ENCODE peak calls at places on chromosomes 16 and 17, in ten cellular contexts. A is testis, Q is breast epithelium, K is suprapubic skin, J is uterus, G is tibial nerve, F is sigmoid colon, I is IMR-90, U is heart left ventricle, T is ovary. C is an unnamed sample.

GRCh38 chr17:60080545-60080944 is 1.8 kb upstream of the HEATR6 start:
- DNase-seq in A (no peak), Q (no peak), K (no peak), J (no peak), G (no peak), F (no peak), I (no peak), U (no peak), T (no peak), C (no peak)

GRCh38 chr17:40179923-40180659 is 2.8 kb downstream of the RAPGEFL1 start:
- DNase-seq in A (no peak), Q (no peak), K (no peak), J (no peak), G (no peak), F (no peak), I (peak), U (no peak), T (no peak), C (no peak)

GRCh38 chr17:41792835-41793748 is 6.6 kb upstream of the JUP start:
- DNase-seq in A (peak), Q (peak), K (no peak), J (peak), G (no peak), F (no peak), I (peak), U (peak), T (peak), C (peak)

GRCh38 chr17:17680477-17681186 is 626 bp upstream of the RAI1 start:
- DNase-seq in A (no peak), Q (no peak), K (no peak), J (no peak), G (no peak), F (no peak), I (no peak), U (no peak), T (no peak), C (no peak)

GRCh38 chr17:43175213-43176118 is 4.5 kb downstream of the NBR1 start:
- DNase-seq in A (no peak), Q (no peak), K (no peak), J (no peak), G (no peak), F (no peak), I (peak), U (no peak), T (no peak), C (no peak)

GRCh38 chr16:15811778-15812750 is 44.8 kb downstream of the MYH11 start:
- DNase-seq in A (peak), Q (no peak), K (no peak), J (no peak), G (no peak), F (peak), I (peak), U (peak), T (no peak), C (no peak)

GRCh38 chr17:34675605-34676004 is 96.2 kb downstream of the TMEM132E start:
- DNase-seq in A (no peak), Q (no peak), K (no peak), J (no peak), G (no peak), F (no peak), I (no peak), U (no peak), T (no peak), C (no peak)

GRCh38 chr16:69513180-69513966 is 52.4 kb upstream of the NFAT5 start:
- DNase-seq in A (no peak), Q (no peak), K (no peak), J (no peak), G (no peak), F (no peak), I (peak), U (no peak), T (no peak), C (no peak)

GRCh38 chr17:77482375-77483127 is 341.8 kb downstream of the SEC14L1 start:
- DNase-seq in A (no peak), Q (no peak), K (no peak), J (no peak), G (no peak), F (no peak), I (no peak), U (no peak), T (no peak), C (no peak)

GRCh38 chr16:2533912-2534311 is 2.7 kb upstream of the CEMP1 start:
- DNase-seq in A (no peak), Q (no peak), K (no peak), J (no peak), G (no peak), F (no peak), I (no peak), U (no peak), T (peak), C (no peak)

GRCh38 chr17:66313995-66314659 is 11.7 kb downstream of the PRKCA start:
- DNase-seq in A (no peak), Q (no peak), K (no peak), J (no peak), G (no peak), F (no peak), I (no peak), U (no peak), T (no peak), C (no peak)

GRCh38 chr17:79164408-79164807 is 89.8 kb downstream of the ENGASE start:
- DNase-seq in A (no peak), Q (no peak), K (no peak), J (no peak), G (no peak), F (no peak), I (no peak), U (no peak), T (no peak), C (no peak)

GRCh38 chr17:1625507-1626080 is 3.0 kb downstream of the SLC43A2 start:
- DNase-seq in A (no peak), Q (no peak), K (no peak), J (no peak), G (no peak), F (no peak), I (no peak), U (no peak), T (no peak), C (no peak)

GRCh38 chr17:49361902-49362722 is at the start of gene ZNF652:
- DNase-seq in A (peak), Q (peak), K (peak), J (peak), G (peak), F (peak), I (peak), U (peak), T (peak), C (peak)

GRCh38 chr17:8375738-8376259 is 705 bp downstream of the KRABD2 start:
- DNase-seq in A (no peak), Q (no peak), K (no peak), J (no peak), G (no peak), F (no peak), I (peak), U (no peak), T (no peak), C (peak)

GRCh38 chr16:669666-670065 is 1.7 kb downstream of the RHOT2 start:
- DNase-seq in A (no peak), Q (no peak), K (no peak), J (no peak), G (no peak), F (no peak), I (no peak), U (no peak), T (no peak), C (no peak)

GRCh38 chr17:42555122-42555622 is 2.4 kb downstream of the HSD17B1 start:
- DNase-seq in A (no peak), Q (no peak), K (no peak), J (no peak), G (no peak), F (no peak), I (no peak), U (no peak), T (no peak), C (no peak)

GRCh38 chr16:47504599-47504998 is 43.5 kb downstream of the PHKB start:
- DNase-seq in A (no peak), Q (no peak), K (no peak), J (no peak), G (no peak), F (no peak), I (peak), U (no peak), T (no peak), C (no peak)
- TF ChIP-seq POLR2A in A (no peak), Q (no peak), K (no peak), J (no peak), G (no peak), F (no peak), I (no peak), U (no peak), T (no peak), C (no peak)

GRCh38 chr16:51022852-51023251 is 128.2 kb downstream of the SALL1 start:
- DNase-seq in A (no peak), Q (no peak), K (no peak), J (no peak), G (no peak), F (no peak), I (no peak), U (no peak), T (no peak), C (no peak)
- H3K27ac ChIP-seq in A (no peak), Q (no peak), K (no peak), J (no peak), G (no peak), F (no peak), I (no peak), U (no peak), T (no peak), C (no peak)

GRCh38 chr17:15263206-15263579 is 1.9 kb downstream of the PMP22 start:
- DNase-seq in A (peak), Q (peak), K (peak), J (peak), G (peak), F (peak), I (peak), U (peak), T (peak), C (peak)

GRCh38 chr17:15261063-15261817 is 3.9 kb downstream of the PMP22 start:
- DNase-seq in A (peak), Q (peak), K (no peak), J (peak), G (peak), F (peak), I (peak), U (peak), T (peak), C (peak)

GRCh38 chr17:15261818-15262290 is 3.3 kb downstream of the PMP22 start:
- DNase-seq in A (peak), Q (no peak), K (no peak), J (peak), G (no peak), F (no peak), I (no peak), U (no peak), T (peak), C (peak)

GRCh38 chr17:15263680-15264079 is 1.4 kb downstream of the PMP22 start:
- DNase-seq in A (no peak), Q (no peak), K (no peak), J (no peak), G (no peak), F (no peak), I (no peak), U (no peak), T (no peak), C (no peak)

DNA sequence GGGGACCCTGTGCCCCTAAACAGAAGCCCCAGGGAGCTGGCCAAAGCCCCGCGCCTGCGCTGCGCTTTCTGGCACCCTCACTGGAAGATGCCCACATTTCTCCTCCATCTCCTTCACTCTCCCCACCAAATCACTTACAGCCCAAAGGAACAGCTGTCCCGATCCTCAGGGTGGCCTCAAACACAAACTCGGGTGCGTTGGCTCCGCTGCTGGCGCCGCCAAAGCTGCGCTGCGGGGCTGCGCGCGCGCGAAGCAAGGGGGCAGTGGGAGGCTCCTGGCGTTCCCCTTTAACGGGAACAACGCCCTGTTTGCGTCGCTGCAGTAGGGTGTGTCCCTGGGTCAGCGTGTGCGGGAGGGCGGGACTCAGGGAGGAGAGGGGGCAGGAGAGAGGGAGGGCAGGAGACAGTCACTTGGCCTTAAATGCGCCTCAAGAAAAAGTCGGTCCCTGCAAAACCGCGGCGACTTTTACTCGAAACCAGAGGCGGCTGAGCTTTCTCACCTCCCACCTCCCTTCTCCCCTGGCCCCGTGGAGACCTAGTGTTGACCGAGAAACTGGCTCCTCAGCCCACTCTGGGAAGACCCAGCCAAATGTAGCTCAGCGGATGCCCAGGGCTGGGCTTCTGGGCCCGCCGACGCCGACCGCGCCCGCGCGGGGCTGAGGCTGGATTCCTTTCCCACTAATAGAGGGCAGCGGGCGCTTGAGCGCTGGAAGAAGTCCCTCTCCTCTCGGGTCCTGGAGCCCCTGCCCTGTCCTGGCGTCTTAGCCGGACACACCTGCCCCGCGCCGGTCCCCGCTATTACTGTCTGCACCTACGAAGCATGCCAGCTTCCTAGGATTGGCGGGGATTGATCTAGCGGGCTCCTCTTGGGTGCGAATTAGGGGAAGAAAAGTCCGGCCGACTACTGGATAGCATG is 2.6 kb downstream of the PMP22 start:
- DNase-seq in A (peak), Q (peak), K (peak), J (peak), G (peak), F (peak), I (peak), U (peak), T (peak), C (peak)
- TF ChIP-seq POLR2A in A (peak), Q (peak), K (peak), J (peak), G (peak), F (peak), I (peak), U (peak), T (peak), C (peak)

DNA sequence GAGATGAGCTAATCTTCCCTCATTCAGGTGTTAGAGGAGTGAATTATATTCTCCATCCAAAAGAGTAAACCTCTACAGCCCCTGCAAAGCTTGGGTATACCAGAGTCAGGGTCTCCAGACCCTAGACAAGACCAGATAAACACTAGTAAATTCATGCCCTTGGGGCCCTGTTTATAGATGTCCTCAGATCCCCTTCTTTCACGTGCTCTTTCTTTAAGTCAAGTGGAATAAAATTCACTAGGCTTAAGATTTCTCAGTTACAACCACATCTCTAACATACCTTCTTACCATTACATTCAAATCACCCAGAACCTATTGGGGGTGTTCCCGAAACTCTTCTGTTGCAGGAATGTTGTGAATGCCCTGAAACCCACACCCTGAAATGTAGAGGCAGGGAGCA is 2.2 kb upstream of the C17orf58 start:
- DNase-seq in A (no peak), Q (no peak), K (no peak), J (no peak), G (no peak), F (no peak), I (no peak), U (no peak), T (no peak), C (no peak)
- H3K27ac ChIP-seq in A (no peak), Q (no peak), K (no peak), J (no peak), G (no peak), F (no peak), I (no peak), U (no peak), T (no peak), C (no peak)

GRCh38 chr17:50534222-50534978 is 1.9 kb downstream of the EPN3 start:
- DNase-seq in A (no peak), Q (peak), K (no peak), J (no peak), G (no peak), F (no peak), I (no peak), U (no peak), T (no peak), C (peak)
- TF ChIP-seq POLR2A in A (no peak), Q (no peak), K (no peak), J (no peak), G (no peak), F (no peak), I (no peak), U (no peak), T (no peak), C (peak)

GRCh38 chr17:80430446-80431245 is 15.7 kb downstream of the ENDOV start:
- DNase-seq in A (no peak), Q (no peak), K (no peak), J (no peak), G (no peak), F (no peak), I (no peak), U (no peak), T (peak), C (no peak)
- H3K27ac ChIP-seq in A (no peak), Q (no peak), K (no peak), J (no peak), G (no peak), F (no peak), I (no peak), U (no peak), T (no peak), C (no peak)

GRCh38 chr17:44346064-44346844 is 1.2 kb downstream of the GRN start:
- DNase-seq in A (no peak), Q (no peak), K (peak), J (no peak), G (no peak), F (no peak), I (no peak), U (no peak), T (no peak), C (no peak)

GRCh38 chr17:44343510-44344209 is 1.4 kb upstream of the GRN start:
- DNase-seq in A (no peak), Q (no peak), K (peak), J (no peak), G (no peak), F (no peak), I (no peak), U (no peak), T (no peak), C (no peak)

GRCh38 chr17:44348234-44348987 is 3.3 kb downstream of the GRN start:
- DNase-seq in A (no peak), Q (no peak), K (no peak), J (no peak), G (peak), F (no peak), I (peak), U (no peak), T (no peak), C (no peak)

GRCh38 chr17:44344939-44345496 is at the start of gene GRN:
- DNase-seq in A (peak), Q (peak), K (peak), J (peak), G (peak), F (peak), I (peak), U (peak), T (peak), C (peak)

GRCh38 chr17:44345497-44346026 is 460 bp downstream of the GRN start:
- DNase-seq in A (peak), Q (no peak), K (peak), J (peak), G (peak), F (no peak), I (peak), U (peak), T (peak), C (peak)
- TF ChIP-seq POLR2A in A (no peak), Q (no peak), K (no peak), J (no peak), G (no peak), F (no peak), I (no peak), U (no peak), T (no peak), C (no peak)